ENCODE peak calls at places on chromosomes 16 and 17, in five cellular contexts. One of them, this sample, is unnamed. For H3K4me1, the result is how much of the 10 kb centered on the place peaks cover.

GRCh38 chr16:13055480-13055879 is 154.1 kb downstream of the SHISA9 start:
- DNase-seq in esophagus squamous epithelium: no peak
- DNase-seq in PC-3: no peak
- DNase-seq in neural progenitor cell: no peak
- DNase-seq in esophagus muscularis mucosa: no peak
- DNase-seq in this sample: no peak

GRCh38 chr17:73203135-73203787 is 10.4 kb downstream of the COG1 start:
- DNase-seq in neural progenitor cell: no peak
- DNase-seq in esophagus squamous epithelium: no peak
- DNase-seq in PC-3: peak
- DNase-seq in esophagus muscularis mucosa: no peak
- DNase-seq in this sample: no peak

GRCh38 chr16:50207652-50208051 is 54.5 kb downstream of the TENT4B start:
- DNase-seq in neural progenitor cell: no peak
- DNase-seq in PC-3: peak
- DNase-seq in esophagus squamous epithelium: no peak
- DNase-seq in esophagus muscularis mucosa: no peak
- DNase-seq in this sample: no peak

GRCh38 chr17:62101090-62101489 is 36.0 kb upstream of the MED13 start:
- DNase-seq in neural progenitor cell: no peak
- DNase-seq in esophagus squamous epithelium: no peak
- DNase-seq in esophagus muscularis mucosa: no peak
- DNase-seq in PC-3: no peak
- DNase-seq in this sample: no peak

GRCh38 chr17:9266769-9267168 is 245.5 kb downstream of the NTN1 start:
- DNase-seq in esophagus squamous epithelium: no peak
- DNase-seq in PC-3: no peak
- DNase-seq in esophagus muscularis mucosa: no peak
- DNase-seq in neural progenitor cell: no peak
- DNase-seq in this sample: no peak

GRCh38 chr16:986411-986810 is 4.8 kb downstream of the SOX8 start:
- DNase-seq in esophagus squamous epithelium: no peak
- DNase-seq in esophagus muscularis mucosa: no peak
- DNase-seq in neural progenitor cell: no peak
- DNase-seq in PC-3: peak
- DNase-seq in this sample: no peak

GRCh38 chr17:82734987-82735866 is at the start of gene FN3K:
- DNase-seq in esophagus squamous epithelium: no peak
- DNase-seq in esophagus muscularis mucosa: no peak
- DNase-seq in PC-3: peak
- DNase-seq in neural progenitor cell: peak
- DNase-seq in this sample: no peak

GRCh38 chr16:23435500-23435899 is 17.5 kb downstream of the COG7 start:
- DNase-seq in PC-3: peak
- DNase-seq in neural progenitor cell: peak
- DNase-seq in esophagus muscularis mucosa: no peak
- DNase-seq in esophagus squamous epithelium: no peak
- DNase-seq in this sample: no peak

GRCh38 chr16:21656795-21657768 is 4.7 kb upstream of the IGSF6 start:
- DNase-seq in PC-3: peak
- DNase-seq in neural progenitor cell: peak
- DNase-seq in esophagus muscularis mucosa: no peak
- DNase-seq in esophagus squamous epithelium: no peak
- DNase-seq in this sample: no peak

GRCh38 chr17:31433091-31433790 is 41.8 kb downstream of the RAB11FIP4 start:
- DNase-seq in esophagus muscularis mucosa: no peak
- DNase-seq in PC-3: no peak
- DNase-seq in esophagus squamous epithelium: no peak
- DNase-seq in neural progenitor cell: no peak
- DNase-seq in this sample: no peak

GRCh38 chr16:54526916-54527315 is 240.3 kb upstream of the IRX3 start:
- DNase-seq in neural progenitor cell: no peak
- DNase-seq in esophagus muscularis mucosa: no peak
- DNase-seq in esophagus squamous epithelium: no peak
- DNase-seq in PC-3: no peak
- DNase-seq in this sample: no peak

GRCh38 chr17:72931635-72932034 is 160.9 kb downstream of the SLC39A11 start:
- DNase-seq in neural progenitor cell: no peak
- DNase-seq in esophagus squamous epithelium: no peak
- DNase-seq in PC-3: no peak
- DNase-seq in esophagus muscularis mucosa: no peak
- DNase-seq in this sample: no peak

GRCh38 chr16:764848-765487 is 4.4 kb downstream of the MSLN start:
- DNase-seq in esophagus squamous epithelium: no peak
- DNase-seq in esophagus muscularis mucosa: no peak
- DNase-seq in PC-3: no peak
- DNase-seq in neural progenitor cell: no peak
- DNase-seq in this sample: no peak

GRCh38 chr16:14070877-14071575 is at the start of gene MRTFB:
- DNase-seq in esophagus squamous epithelium: no peak
- DNase-seq in PC-3: peak
- DNase-seq in esophagus muscularis mucosa: no peak
- DNase-seq in neural progenitor cell: peak
- DNase-seq in this sample: peak

GRCh38 chr16:85290626-85291301 is 178.5 kb upstream of the CIBAR2 start:
- DNase-seq in neural progenitor cell: no peak
- DNase-seq in esophagus muscularis mucosa: no peak
- DNase-seq in esophagus squamous epithelium: no peak
- DNase-seq in PC-3: no peak
- DNase-seq in this sample: no peak

GRCh38 chr17:58337600-58338453 is 9.2 kb upstream of the TSPOAP1 start:
- DNase-seq in neural progenitor cell: peak
- DNase-seq in esophagus squamous epithelium: peak
- DNase-seq in esophagus muscularis mucosa: no peak
- DNase-seq in PC-3: no peak
- DNase-seq in this sample: no peak

GRCh38 chr16:85994492-85995433 is 95.8 kb downstream of the IRF8 start:
- DNase-seq in PC-3: no peak
- DNase-seq in neural progenitor cell: peak
- DNase-seq in esophagus squamous epithelium: no peak
- DNase-seq in esophagus muscularis mucosa: no peak
- DNase-seq in this sample: no peak

GRCh38 chr16:82835487-82836160 is 208.9 kb downstream of the CDH13 start:
- DNase-seq in PC-3: no peak
- DNase-seq in esophagus muscularis mucosa: no peak
- DNase-seq in esophagus squamous epithelium: no peak
- DNase-seq in neural progenitor cell: no peak
- DNase-seq in this sample: no peak

GRCh38 chr17:17022011-17022800 is 20.1 kb upstream of the MPRIP start:
- DNase-seq in esophagus muscularis mucosa: no peak
- DNase-seq in PC-3: no peak
- DNase-seq in esophagus squamous epithelium: no peak
- DNase-seq in neural progenitor cell: no peak
- DNase-seq in this sample: no peak

GRCh38 chr16:86018487-86018886 is 119.5 kb downstream of the IRF8 start:
- DNase-seq in PC-3: no peak
- DNase-seq in esophagus squamous epithelium: no peak
- DNase-seq in neural progenitor cell: no peak
- DNase-seq in esophagus muscularis mucosa: no peak
- DNase-seq in this sample: no peak

GRCh38 chr17:59425085-59425901 is 93.8 kb downstream of the YPEL2 start:
- DNase-seq in esophagus muscularis mucosa: no peak
- DNase-seq in neural progenitor cell: no peak
- DNase-seq in PC-3: no peak
- DNase-seq in esophagus squamous epithelium: no peak
- DNase-seq in this sample: no peak

GRCh38 chr17:67245073-67245693 is at the start of gene HELZ:
- DNase-seq in esophagus squamous epithelium: no peak
- DNase-seq in neural progenitor cell: peak
- DNase-seq in PC-3: peak
- DNase-seq in esophagus muscularis mucosa: peak
- DNase-seq in this sample: no peak
- H3K4me1 ChIP-seq in esophagus squamous epithelium: under half
- H3K4me1 ChIP-seq in neural progenitor cell: under half
- H3K4me1 ChIP-seq in PC-3: under half
- H3K4me1 ChIP-seq in esophagus muscularis mucosa: half or more
- H3K4me1 ChIP-seq in this sample: under half

GRCh38 chr17:28723159-28723835 is 2.7 kb downstream of the TLCD1 start:
- DNase-seq in neural progenitor cell: no peak
- DNase-seq in esophagus squamous epithelium: no peak
- DNase-seq in PC-3: no peak
- DNase-seq in esophagus muscularis mucosa: no peak
- DNase-seq in this sample: no peak

GRCh38 chr17:28724500-28725165 is 1.4 kb downstream of the TLCD1 start:
- DNase-seq in neural progenitor cell: no peak
- DNase-seq in esophagus squamous epithelium: no peak
- DNase-seq in esophagus muscularis mucosa: no peak
- DNase-seq in PC-3: no peak
- DNase-seq in this sample: no peak

GRCh38 chr17:28725166-28725659 is 820 bp downstream of the TLCD1 start:
- DNase-seq in esophagus muscularis mucosa: no peak
- DNase-seq in neural progenitor cell: no peak
- DNase-seq in esophagus squamous epithelium: no peak
- DNase-seq in PC-3: peak
- DNase-seq in this sample: no peak

GRCh38 chr17:28720247-28720996 is 637 bp downstream of the RPL23A start:
- DNase-seq in esophagus squamous epithelium: no peak
- DNase-seq in esophagus muscularis mucosa: no peak
- DNase-seq in neural progenitor cell: no peak
- DNase-seq in PC-3: no peak
- DNase-seq in this sample: no peak

DNA sequence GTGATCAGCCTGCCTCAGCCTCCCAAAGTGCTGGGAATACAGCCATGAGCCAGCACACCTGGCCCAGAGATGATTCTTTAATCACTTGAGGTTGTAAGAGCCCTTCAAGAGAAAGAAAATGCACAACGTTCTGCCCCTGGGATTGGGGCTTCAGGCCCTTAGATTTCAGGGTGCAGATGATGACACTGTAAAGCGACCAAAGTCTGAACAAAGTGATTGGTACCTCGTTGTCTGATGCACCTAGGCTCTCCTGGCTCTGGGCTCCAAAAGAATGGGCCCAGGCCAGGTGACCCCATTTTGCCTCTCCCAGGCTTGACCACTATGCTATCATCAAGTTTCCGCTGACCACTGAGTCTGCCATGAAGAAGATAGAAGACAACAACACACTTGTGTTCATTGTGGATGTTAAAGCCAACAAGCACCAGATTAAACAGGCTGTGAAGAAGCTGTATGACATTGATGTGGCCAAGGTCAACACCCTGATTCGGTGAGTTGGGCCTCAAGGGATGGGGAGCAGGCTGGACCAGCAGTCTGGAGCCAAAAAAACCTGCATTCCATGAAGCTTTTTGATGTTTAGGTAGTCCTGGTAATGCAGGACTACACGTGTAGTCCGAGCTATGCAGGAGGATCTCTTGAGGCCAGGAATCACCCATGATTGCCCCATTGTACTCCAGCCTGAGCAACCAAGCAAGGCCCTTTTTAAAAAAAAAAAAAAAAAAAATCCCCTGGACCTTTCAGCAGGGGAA is 2.8 kb downstream of the RPL23A start:
- DNase-seq in neural progenitor cell: no peak
- DNase-seq in esophagus squamous epithelium: no peak
- DNase-seq in esophagus muscularis mucosa: no peak
- DNase-seq in PC-3: no peak
- DNase-seq in this sample: no peak
- TF ChIP-seq CTCF in neural progenitor cell: no peak
- TF ChIP-seq CTCF in esophagus squamous epithelium: no peak
- TF ChIP-seq CTCF in esophagus muscularis mucosa: no peak
- TF ChIP-seq CTCF in PC-3: no peak
- TF ChIP-seq CTCF in this sample: no peak

DNA sequence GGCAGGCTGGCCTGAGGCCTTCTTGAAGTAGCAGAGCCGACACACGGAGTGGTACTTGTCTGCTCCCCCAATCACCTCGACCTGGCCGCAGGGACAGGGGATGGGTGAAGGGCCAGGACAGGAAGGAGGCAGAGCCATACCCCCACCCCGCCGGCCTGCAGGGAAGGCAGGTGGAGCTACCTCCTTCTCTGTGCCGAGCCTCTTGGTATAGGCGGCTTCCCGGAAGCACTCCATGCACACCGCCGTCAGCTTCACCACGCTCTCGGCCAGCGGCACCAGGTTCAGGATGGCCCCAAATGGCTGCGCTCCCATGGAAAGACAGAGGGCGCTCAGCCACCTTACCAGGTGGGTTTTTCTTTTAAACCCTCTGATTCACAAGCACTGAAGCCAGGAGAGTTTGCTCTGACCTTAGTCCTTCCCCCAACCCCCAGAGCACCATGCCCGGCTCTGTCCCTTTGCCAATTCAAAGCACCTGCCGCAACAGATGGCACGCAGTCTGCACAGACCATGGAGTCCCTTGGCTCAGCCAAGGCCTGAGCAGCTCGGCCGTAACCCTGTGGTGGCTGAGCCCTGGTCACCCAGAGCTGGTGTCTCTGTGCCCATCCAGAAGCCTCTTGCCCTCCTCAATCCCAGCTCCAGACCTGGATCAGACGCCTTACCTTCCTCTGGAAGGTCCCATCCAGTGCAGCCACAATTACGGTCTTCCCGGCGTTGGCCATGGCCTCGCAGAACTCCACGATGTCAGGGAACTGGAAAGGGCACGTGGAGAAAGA is 6.7 kb downstream of the SYNGR2 start:
- DNase-seq in esophagus muscularis mucosa: no peak
- DNase-seq in PC-3: no peak
- DNase-seq in neural progenitor cell: peak
- DNase-seq in esophagus squamous epithelium: no peak
- DNase-seq in this sample: no peak
- H3K4me1 ChIP-seq in esophagus muscularis mucosa: half or more
- H3K4me1 ChIP-seq in PC-3: under half
- H3K4me1 ChIP-seq in neural progenitor cell: under half
- H3K4me1 ChIP-seq in esophagus squamous epithelium: under half
- H3K4me1 ChIP-seq in this sample: under half

DNA sequence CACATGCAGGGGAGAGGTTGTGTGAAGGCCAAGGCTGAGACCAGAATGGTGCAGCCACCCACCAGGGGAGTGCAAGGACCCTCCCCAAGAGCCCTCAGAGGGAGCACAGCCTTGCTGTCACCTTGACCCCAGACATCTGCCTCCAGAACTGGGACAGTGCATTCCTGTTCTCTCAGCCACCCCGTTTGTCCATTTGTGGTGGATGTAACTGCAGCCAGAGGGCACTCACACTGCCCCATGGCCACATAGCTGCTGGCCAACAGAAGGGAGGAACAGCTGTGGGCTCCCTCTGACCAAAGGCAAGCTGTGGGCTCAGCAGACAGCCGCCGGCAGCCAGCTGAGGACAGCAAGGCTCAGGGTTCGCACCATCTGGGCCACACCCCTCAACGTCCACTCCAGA is 49.8 kb upstream of the KLHDC4 start:
- DNase-seq in neural progenitor cell: peak
- DNase-seq in PC-3: no peak
- DNase-seq in esophagus muscularis mucosa: no peak
- DNase-seq in esophagus squamous epithelium: no peak
- DNase-seq in this sample: no peak
- TF ChIP-seq CTCF in neural progenitor cell: peak
- TF ChIP-seq CTCF in PC-3: no peak
- TF ChIP-seq CTCF in esophagus muscularis mucosa: no peak
- TF ChIP-seq CTCF in esophagus squamous epithelium: no peak
- TF ChIP-seq CTCF in this sample: no peak

GRCh38 chr16:3718019-3718391 is 681 bp upstream of the TRAP1 start:
- DNase-seq in PC-3: no peak
- DNase-seq in neural progenitor cell: no peak
- DNase-seq in esophagus squamous epithelium: no peak
- DNase-seq in esophagus muscularis mucosa: no peak
- DNase-seq in this sample: no peak
- H3K4me1 ChIP-seq in PC-3: under half
- H3K4me1 ChIP-seq in neural progenitor cell: under half
- H3K4me1 ChIP-seq in esophagus squamous epithelium: under half
- H3K4me1 ChIP-seq in esophagus muscularis mucosa: under half
- H3K4me1 ChIP-seq in this sample: under half

This sample was measured in thoracic aorta.